ENCODE peak calls at places on chromosomes 16 and 17, in six cellular contexts. R is stimulated activated CD8-positive, alpha-beta memory T cell treated with anti-CD3 and anti-CD28 coated beads, Interleukin-4, amount 100 ng/mL, for 48 hours; V is CD4-positive, alpha-beta T cell; H is hypothalamus; C is EL; D is heart right ventricle. B is an unnamed sample.

GRCh38 chr16:31386157-31386984 is 6.8 kb upstream of the ITGAD start:
- DNase-seq in R (peak; percentile 40), H (no peak), V (no peak), D (no peak), C (peak; percentile 27), B (no peak)

GRCh38 chr16:66551788-66552287 is 538 bp upstream of the CKLF start:
- DNase-seq in C (peak; percentile 15), D (no peak), H (no peak), R (peak; percentile 44), V (no peak), B (no peak)

GRCh38 chr16:11581677-11582076 is 5.0 kb downstream of the LITAF start:
- DNase-seq in C (no peak), H (no peak), V (no peak), D (no peak), R (no peak), B (no peak)

GRCh38 chr17:47239663-47240374 is 13.8 kb upstream of the ITGB3 start:
- DNase-seq in H (no peak), R (no peak), V (no peak), D (peak; percentile 52), C (peak; percentile 100), B (peak; percentile 98)

GRCh38 chr17:48646183-48647102 is 20.3 kb upstream of the HOXB9 start:
- DNase-seq in D (no peak), C (peak; percentile 30), V (no peak), H (no peak), R (no peak), B (no peak)

GRCh38 chr16:60788631-60789030 is 1247.6 kb downstream of the CDH8 start:
- DNase-seq in V (no peak), H (no peak), C (no peak), D (no peak), R (no peak), B (no peak)

GRCh38 chr17:74429604-74430384 is 2.1 kb upstream of the GPRC5C start:
- DNase-seq in V (no peak), H (no peak), D (no peak), R (no peak), C (no peak), B (no peak)

GRCh38 chr17:79983456-79983855 is 52.2 kb downstream of the TBC1D16 start:
- DNase-seq in R (no peak), C (peak; percentile 22), D (no peak), H (no peak), V (no peak), B (no peak)

GRCh38 chr16:73304008-73304814 is 256.3 kb upstream of the ZFHX3 start:
- DNase-seq in R (no peak), D (no peak), V (no peak), C (peak; percentile 11), H (no peak), B (no peak)

GRCh38 chr16:85417156-85417860 is 195.8 kb upstream of the GSE1 start:
- DNase-seq in R (no peak), D (no peak), V (no peak), C (no peak), H (no peak), B (no peak)

GRCh38 chr17:66214893-66215528 is 14.2 kb downstream of the APOH start:
- DNase-seq in H (no peak), C (no peak), V (no peak), R (no peak), D (no peak), B (no peak)

GRCh38 chr16:14502932-14503741 is 126.9 kb downstream of the PARN start:
- DNase-seq in D (no peak), H (no peak), V (no peak), R (no peak), C (peak; percentile 39), B (no peak)

GRCh38 chr17:2237521-2237921 is 66.1 kb downstream of the SMG6 start:
- DNase-seq in V (no peak), R (no peak), C (peak; percentile 23), H (no peak), D (peak; percentile 41), B (peak; percentile 83)

GRCh38 chr17:2023692-2024571 is 1.2 kb downstream of the RTN4RL1 start:
- DNase-seq in R (peak; percentile 49), V (no peak), D (no peak), C (peak; percentile 44), H (no peak), B (no peak)

GRCh38 chr17:77436058-77436442 is 295.3 kb downstream of the SEC14L1 start:
- DNase-seq in D (peak; percentile 69), H (no peak), C (no peak), V (no peak), R (no peak), B (no peak)

GRCh38 chr16:282944-283744 is at the start of gene PDIA2:
- DNase-seq in D (no peak), C (no peak), H (no peak), R (no peak), V (no peak), B (no peak)

GRCh38 chr17:55275894-55276804 is 11.4 kb downstream of the HLF start:
- DNase-seq in R (no peak), D (no peak), C (peak; percentile 23), H (no peak), V (no peak), B (no peak)

GRCh38 chr16:51147776-51148673 is 3.0 kb downstream of the SALL1 start:
- DNase-seq in H (no peak), C (no peak), V (no peak), D (no peak), R (no peak), B (no peak)

GRCh38 chr16:53456625-53457024 is 22.4 kb downstream of the RBL2 start:
- DNase-seq in R (no peak), H (no peak), C (no peak), V (peak; percentile 18), D (no peak), B (no peak)

GRCh38 chr16:68993885-68994284 is 111.6 kb upstream of the HAS3 start:
- DNase-seq in D (no peak), V (no peak), C (peak; percentile 82), H (no peak), R (no peak), B (peak; percentile 73)

GRCh38 chr16:582614-583331 is 7.1 kb upstream of the RAB40C start:
- DNase-seq in D (peak; percentile 68), H (no peak), V (no peak), C (no peak), R (no peak), B (no peak)

GRCh38 chr17:65181237-65182061 is 44.3 kb downstream of the RGS9 start:
- DNase-seq in D (no peak), H (no peak), C (no peak), V (no peak), R (peak; percentile 71), B (no peak)

GRCh38 chr16:35184356-35184870 is 1725.0 kb downstream of the TP53TG3F start:
- DNase-seq in D (no peak), C (no peak), R (no peak), V (no peak), H (no peak), B (no peak)

GRCh38 chr16:57807252-57807967 is 5.1 kb upstream of the KIFC3 start:
- DNase-seq in H (no peak), R (no peak), C (peak; percentile 63), D (no peak), V (no peak), B (no peak)

GRCh38 chr17:29732613-29733012 is 109.9 kb upstream of the CORO6 start:
- DNase-seq in V (no peak), R (no peak), H (no peak), C (peak; percentile 14), D (no peak), B (no peak)

GRCh38 chr16:10979717-10980601 is 35.6 kb downstream of the CLEC16A start:
- DNase-seq in H (no peak), C (no peak), V (no peak), R (no peak), D (no peak), B (no peak)

GRCh38 chr17:2849327-2849670 is 53.1 kb downstream of the RAP1GAP2 start:
- DNase-seq in C (no peak), H (no peak), R (no peak), D (no peak), V (no peak), B (no peak)

GRCh38 chr17:39980402-39981206 is at the start of gene PSMD3:
- DNase-seq in R (peak; percentile 98), C (peak; percentile 100), D (peak; percentile 96), V (peak; percentile 95), H (peak; percentile 82), B (peak; percentile 98)

GRCh38 chr16:89325861-89326471 is 108.5 kb downstream of the ZNF778 start:
- DNase-seq in C (peak; percentile 83), V (no peak), R (no peak), D (no peak), H (no peak), B (peak; percentile 65)

GRCh38 chr17:12043702-12044101 is 23.0 kb downstream of the MAP2K4 start:
- DNase-seq in H (no peak), V (no peak), C (no peak), D (no peak), R (no peak), B (no peak)

GRCh38 chr17:6078370-6078950 is 8.3 kb downstream of the WSCD1 start:
- DNase-seq in H (no peak), V (no peak), C (no peak), D (no peak), R (no peak), B (no peak)

GRCh38 chr17:3547628-3548027 is 10.0 kb downstream of the TRPV3 start:
- DNase-seq in D (no peak), H (no peak), V (no peak), C (no peak), R (no peak), B (no peak)

GRCh38 chr16:8756755-8757154 is 40.7 kb downstream of the TMEM186 start:
- DNase-seq in H (no peak), V (no peak), D (no peak), C (no peak), R (no peak), B (no peak)

GRCh38 chr17:32385121-32385520 is 35.2 kb downstream of the ZNF207 start:
- DNase-seq in V (no peak), R (no peak), C (no peak), D (no peak), H (no peak), B (no peak)

GRCh38 chr16:66927012-66927436 is 1.7 kb upstream of the RRAD start:
- DNase-seq in V (no peak), D (peak; percentile 44), R (no peak), H (no peak), C (peak; percentile 95), B (peak; percentile 92)

GRCh38 chr16:11256657-11257130 is 690 bp upstream of the SOCS1 start:
- DNase-seq in H (no peak), D (peak; percentile 76), C (peak; percentile 70), V (peak; percentile 12), R (peak; percentile 81), B (no peak)

GRCh38 chr17:4199818-4200402 is 56.9 kb downstream of the CYB5D2 start:
- DNase-seq in H (no peak), V (no peak), R (peak; percentile 42), C (peak; percentile 45), D (no peak), B (no peak)

B was measured in GM04503.